ENCODE peak calls at places on chromosomes 12 and 14, in seven cellular contexts. S is GM12878, T is HepG2, M is stomach, B is spleen, N is vagina, K is K562. F is an unnamed sample.

GRCh38 chr12:130973906-130974305 is 20.2 kb downstream of the ADGRD1 start:
- DNase-seq in T (no peak), N (no peak), B (peak), S (no peak), K (no peak), M (no peak), F (no peak)

GRCh38 chr12:24913953-24914352 is 34.9 kb downstream of the BCAT1 start:
- DNase-seq in N (no peak), M (no peak), T (no peak), B (no peak), K (no peak), S (no peak), F (no peak)

GRCh38 chr12:69329669-69330428 is 18.3 kb upstream of the LYZ start:
- DNase-seq in B (no peak), S (no peak), N (no peak), M (no peak), K (no peak), T (peak), F (no peak)

GRCh38 chr12:99745106-99745505 is 97.6 kb downstream of the GARIN6 start:
- DNase-seq in K (no peak), M (no peak), S (no peak), B (no peak), T (no peak), N (no peak), F (no peak)

GRCh38 chr14:59629384-59630158 is 53.0 kb upstream of the CCDC175 start:
- DNase-seq in S (no peak), M (no peak), N (no peak), K (no peak), B (no peak), T (no peak), F (no peak)

GRCh38 chr12:31985832-31986231 is 26.6 kb downstream of the RESF1 start:
- DNase-seq in K (no peak), T (no peak), B (no peak), S (no peak), M (no peak), N (no peak), F (no peak)

GRCh38 chr14:80587096-80587724 is 354.3 kb downstream of the CEP128 start:
- DNase-seq in T (peak), M (no peak), S (peak), B (no peak), K (no peak), N (no peak), F (peak)

GRCh38 chr12:132401982-132402381 is 72.6 kb upstream of the GALNT9 start:
- DNase-seq in M (no peak), S (no peak), B (peak), N (no peak), K (no peak), T (no peak), F (no peak)

GRCh38 chr14:53842938-53843337 is 113.7 kb downstream of the BMP4 start:
- DNase-seq in N (no peak), S (no peak), T (peak), M (no peak), B (no peak), K (no peak), F (no peak)

GRCh38 chr14:92846162-92846897 is 52.2 kb downstream of the GOLGA5 start:
- DNase-seq in K (peak), M (no peak), S (peak), T (no peak), B (no peak), N (no peak), F (peak)

GRCh38 chr14:72714094-72714493 is 179.8 kb downstream of the DPF3 start:
- DNase-seq in K (no peak), S (peak), B (peak), M (no peak), N (no peak), T (no peak), F (peak)

GRCh38 chr12:32821293-32822089 is 65.8 kb upstream of the YARS2 start:
- DNase-seq in B (no peak), S (no peak), N (no peak), T (no peak), M (no peak), K (no peak), F (no peak)

GRCh38 chr14:86505808-86506207 is 975.9 kb downstream of the FLRT2 start:
- DNase-seq in N (no peak), B (no peak), M (no peak), T (no peak), K (no peak), S (no peak), F (no peak)

GRCh38 chr12:1706284-1707016 is 15.6 kb downstream of the ADIPOR2 start:
- DNase-seq in M (no peak), S (no peak), N (no peak), T (no peak), K (no peak), B (no peak), F (no peak)

GRCh38 chr12:51009038-51009437 is 17.1 kb downstream of the SLC11A2 start:
- DNase-seq in K (no peak), M (peak), S (no peak), T (no peak), N (no peak), B (peak), F (no peak)

GRCh38 chr12:2510066-2510465 is 284.7 kb upstream of the FKBP4 start:
- DNase-seq in M (no peak), B (no peak), T (no peak), S (no peak), K (no peak), N (no peak), F (no peak)

GRCh38 chr12:124523071-124523470 is 44.3 kb downstream of the NCOR2 start:
- DNase-seq in B (no peak), S (no peak), K (no peak), N (no peak), M (no peak), T (no peak), F (no peak)

GRCh38 chr12:96861656-96862055 is 45.4 kb upstream of the NEDD1 start:
- DNase-seq in T (no peak), M (no peak), K (no peak), B (no peak), N (no peak), S (no peak), F (no peak)

GRCh38 chr12:58204086-58204485 is 262.7 kb downstream of the ATP23 start:
- DNase-seq in N (no peak), K (no peak), S (no peak), T (no peak), M (no peak), B (no peak), F (no peak)

GRCh38 chr12:94815450-94815849 is 165.1 kb upstream of the TMCC3 start:
- DNase-seq in B (no peak), T (no peak), N (no peak), M (no peak), K (no peak), S (no peak), F (no peak)

GRCh38 chr14:90398315-90398811 is 1.5 kb downstream of the CALM1 start:
- DNase-seq in T (no peak), M (peak), N (no peak), S (no peak), B (peak), K (no peak), F (peak)

GRCh38 chr14:68780358-68781160 is 12.3 kb downstream of the ZFP36L1 start:
- DNase-seq in K (peak), T (no peak), N (peak), M (peak), B (peak), S (no peak), F (no peak)

GRCh38 chr12:19444097-19444496 is 4.8 kb downstream of the AEBP2 start:
- DNase-seq in S (no peak), M (no peak), B (no peak), N (no peak), T (no peak), K (no peak), F (no peak)

GRCh38 chr12:52529417-52529816 is 9.2 kb upstream of the KRT5 start:
- DNase-seq in T (no peak), N (no peak), B (no peak), K (no peak), S (no peak), M (no peak), F (no peak)

GRCh38 chr12:110776410-110776809 is 33.7 kb upstream of the PPP1CC start:
- DNase-seq in B (no peak), T (no peak), M (no peak), K (no peak), N (no peak), S (peak), F (peak)

GRCh38 chr12:7907009-7907408 is 29.0 kb downstream of the SLC2A3 start:
- DNase-seq in B (no peak), N (no peak), T (peak), S (no peak), K (peak), M (peak), F (no peak)

GRCh38 chr12:95218852-95219171 is 1.2 kb downstream of the VEZT start:
- DNase-seq in K (no peak), B (peak), N (no peak), S (no peak), M (no peak), T (no peak), F (no peak)

GRCh38 chr12:62632521-62632920 is 165.9 kb downstream of the MON2 start:
- DNase-seq in S (no peak), M (no peak), B (peak), N (no peak), T (peak), K (no peak), F (peak)

GRCh38 chr12:117054279-117054678 is 44.9 kb downstream of the TESC start:
- DNase-seq in B (no peak), T (no peak), S (no peak), K (no peak), N (no peak), M (no peak), F (no peak)

GRCh38 chr14:43399289-43399688 is 1107.8 kb downstream of the FSCB start:
- DNase-seq in T (no peak), N (no peak), M (no peak), K (no peak), S (no peak), B (no peak), F (no peak)

GRCh38 chr12:78359530-78359929 is 505.0 kb upstream of the SYT1 start:
- DNase-seq in B (no peak), N (no peak), S (no peak), M (no peak), K (no peak), T (no peak), F (no peak)

GRCh38 chr14:99481745-99482099 is 513 bp downstream of the CCNK start:
- DNase-seq in K (no peak), B (no peak), T (no peak), S (no peak), N (no peak), M (no peak), F (no peak)

GRCh38 chr12:120711411-120711810 is 1.2 kb downstream of the UNC119B start:
- DNase-seq in B (no peak), T (no peak), M (no peak), S (no peak), K (no peak), N (no peak), F (no peak)

GRCh38 chr12:120712654-120713053 is 2.4 kb downstream of the UNC119B start:
- DNase-seq in N (no peak), B (no peak), M (no peak), T (no peak), S (no peak), K (no peak), F (no peak)

GRCh38 chr12:120708646-120709045 is 1.6 kb upstream of the UNC119B start:
- DNase-seq in K (no peak), T (no peak), B (no peak), M (no peak), N (no peak), S (no peak), F (no peak)

GRCh38 chr12:120710805-120711296 is 593 bp downstream of the UNC119B start:
- DNase-seq in K (peak), M (no peak), S (no peak), N (no peak), B (peak), T (no peak), F (peak)

DNA sequence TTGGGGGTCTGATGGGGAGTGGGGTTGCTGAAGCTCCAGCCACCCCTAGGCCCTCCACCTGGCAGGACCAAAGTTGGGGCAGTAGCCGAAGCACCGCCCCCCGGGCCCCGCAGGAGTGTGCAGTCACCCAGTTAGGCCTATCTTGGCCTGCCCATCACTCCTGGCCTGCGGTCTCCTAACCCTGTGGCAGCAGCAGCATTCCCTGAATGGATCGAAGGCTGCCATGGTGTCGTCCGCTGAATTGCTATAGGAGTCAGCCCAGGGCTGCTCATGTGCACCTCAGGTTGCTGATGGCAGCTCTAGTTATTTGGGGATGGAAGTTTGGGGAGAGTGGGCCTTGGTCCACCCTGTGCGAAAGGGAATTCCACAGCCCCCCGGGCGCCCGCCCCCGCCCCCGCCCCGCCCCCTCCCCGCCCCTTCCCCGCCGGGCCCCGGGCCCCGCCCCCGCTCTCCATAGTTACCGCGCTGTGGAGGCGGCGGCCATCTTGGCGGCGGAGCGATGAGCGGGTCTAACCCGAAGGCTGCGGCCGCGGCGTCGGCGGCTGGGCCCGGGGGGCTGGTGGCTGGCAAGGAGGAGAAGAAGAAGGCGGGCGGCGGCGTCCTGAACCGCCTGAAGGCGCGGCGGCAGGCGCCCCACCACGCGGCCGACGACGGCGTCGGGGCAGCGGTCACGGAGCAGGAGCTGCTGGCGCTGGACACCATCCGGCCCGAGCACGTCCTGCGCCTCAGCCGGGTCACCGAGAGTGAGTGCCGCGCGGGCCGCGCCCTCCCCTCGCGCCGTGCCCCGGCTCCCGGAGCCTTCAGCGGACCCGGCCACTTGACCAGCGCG is at the start of gene UNC119B:
- DNase-seq in N (no peak), M (peak), K (peak), T (no peak), B (peak), S (no peak), F (peak)
- TF ChIP-seq POLR2AphosphoS5 in N (peak), M (peak), K (peak), T (peak), B (peak), S (no peak), F (no peak)

GRCh38 chr12:105189293-105189692 is 46.7 kb downstream of the APPL2 start:
- DNase-seq in M (no peak), N (no peak), B (no peak), K (no peak), S (no peak), T (no peak), F (no peak)
- TF ChIP-seq POLR2AphosphoS5 in M (no peak), N (no peak), B (no peak), K (no peak), S (no peak), T (no peak), F (no peak)

DNA sequence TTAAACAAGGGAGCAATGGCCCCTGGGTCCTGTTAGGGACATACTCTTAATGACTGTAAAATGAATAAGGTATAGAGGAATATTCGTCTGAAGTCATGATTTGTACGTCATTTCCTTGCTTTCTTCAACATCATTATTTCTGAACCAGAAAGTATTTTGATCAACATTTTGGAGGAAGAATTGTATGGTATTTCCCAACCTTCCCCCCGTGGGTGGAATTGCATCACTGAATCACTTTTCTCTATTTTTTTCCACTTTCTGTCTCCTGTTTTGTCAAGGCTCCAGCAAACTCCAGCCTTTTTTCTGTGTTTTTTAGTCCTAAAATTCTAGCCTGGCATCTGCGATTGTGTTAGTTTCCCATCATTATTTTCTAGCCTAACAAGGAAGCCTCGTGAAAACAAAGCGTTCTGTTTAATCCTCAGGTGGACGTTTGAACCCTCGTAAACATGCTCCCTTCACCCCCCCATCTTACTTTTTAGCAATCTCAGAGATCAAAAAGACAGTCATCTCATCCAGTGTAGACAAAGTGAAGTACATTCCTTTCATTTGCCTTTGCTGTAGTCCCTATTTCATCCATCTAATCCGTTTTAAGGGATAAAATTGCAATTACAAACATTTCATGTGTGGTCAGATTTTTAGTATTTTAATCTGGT is 62.3 kb downstream of the ETV6 start:
- DNase-seq in M (no peak), T (peak), B (no peak), K (no peak), S (no peak), N (no peak), F (no peak)
- TF ChIP-seq POLR2AphosphoS5 in M (no peak), T (no peak), B (no peak), K (no peak), S (no peak), N (no peak), F (no peak)

GRCh38 chr12:57124259-57124877 is 3.9 kb upstream of the LRP1 start:
- DNase-seq in T (peak), N (peak), M (peak), K (peak), S (no peak), B (peak), F (peak)
- TF ChIP-seq POLR2AphosphoS5 in T (no peak), N (no peak), M (peak), K (no peak), S (no peak), B (no peak), F (no peak)

F was measured in GM12891.